ENCODE peak calls at places on chromosomes 11 and 22, in nine cellular contexts. V is esophagus muscularis mucosa; L is AG09309; C is fibroblast of lung; S is IMR-90; H is spleen; P is H7; O is naive thymus-derived CD4-positive, alpha-beta T cell; A is astrocyte of the cerebellum. X is an unnamed sample.

GRCh38 chr11:104944080-104944479 is 24.3 kb downstream of the CASP4 start:
- DNase-seq in V (no peak), L (no peak), C (no peak), S (peak; percentile 18), H (no peak), P (no peak), O (no peak), A (no peak), X (no peak)

GRCh38 chr11:10298342-10298741 is 4.3 kb upstream of the SBF2 start:
- DNase-seq in V (no peak), L (no peak), C (peak; percentile 88), S (peak; percentile 98), H (no peak), P (peak; percentile 17), O (no peak), A (peak; percentile 83), X (no peak)

GRCh38 chr11:130831506-130832385 is 84.5 kb downstream of the SNX19 start:
- DNase-seq in V (no peak), L (no peak), C (no peak), S (peak; percentile 22), H (no peak), P (peak; percentile 57), O (no peak), A (no peak), X (no peak)

GRCh38 chr22:30305519-30305905 is 16.2 kb upstream of the CASTOR1 start:
- DNase-seq in V (no peak), L (no peak), C (no peak), S (no peak), H (peak; percentile 91), P (no peak), O (peak; percentile 73), A (no peak), X (no peak)

GRCh38 chr11:721347-721912 is 15.4 kb downstream of the EPS8L2 start:
- DNase-seq in V (no peak), L (no peak), C (no peak), S (no peak), H (peak; percentile 76), P (peak; percentile 72), O (no peak), A (no peak), X (no peak)

GRCh38 chr22:50040717-50041116 is 17.4 kb downstream of the TTLL8 start:
- DNase-seq in V (no peak), L (no peak), C (no peak), S (no peak), H (peak; percentile 53), P (peak; percentile 29), O (no peak), A (no peak), X (no peak)

GRCh38 chr11:118081241-118081958 is 4.5 kb downstream of the TMPRSS4 start:
- DNase-seq in V (no peak), L (no peak), C (peak; percentile 9), S (no peak), H (no peak), P (no peak), O (no peak), A (no peak), X (no peak)

GRCh38 chr11:40306938-40307548 is 1152.4 kb downstream of the LRRC4C start:
- DNase-seq in V (no peak), L (no peak), C (peak; percentile 67), S (peak; percentile 63), H (no peak), P (peak; percentile 58), O (no peak), A (peak; percentile 28), X (no peak)

DNA sequence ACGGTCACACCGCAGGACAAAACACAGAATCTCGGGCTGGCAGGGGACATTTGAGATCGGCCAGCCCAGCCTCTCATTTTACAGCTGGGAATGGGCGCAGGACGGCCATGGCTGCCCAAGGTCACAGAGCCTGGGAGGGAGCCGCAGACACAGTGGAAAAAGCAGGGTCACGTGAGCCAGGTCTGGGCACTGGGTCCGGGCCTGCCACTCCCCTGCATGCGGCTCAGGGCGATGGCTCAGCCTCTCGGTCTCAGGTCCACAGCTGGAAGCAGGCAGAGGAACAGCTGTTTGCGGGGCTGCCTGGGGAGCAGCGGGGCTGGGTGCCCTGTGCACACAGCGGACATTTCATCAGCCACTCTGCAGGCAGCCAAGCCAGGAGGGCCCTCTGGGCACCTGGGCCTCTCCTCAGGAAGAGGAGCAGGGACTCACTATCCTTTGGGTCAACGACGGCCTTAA is 10.4 kb upstream of the PPARA start:
- DNase-seq in V (no peak), L (no peak), C (no peak), S (no peak), H (peak; percentile 67), P (no peak), O (no peak), A (no peak), X (no peak)
- H3K4me3 ChIP-seq in V (no peak overlapping the region), L (no peak overlapping the region), C (no peak overlapping the region), S (no peak overlapping the region), H (no peak overlapping the region), P (no peak overlapping the region), O (no peak overlapping the region), A (no peak overlapping the region), X (no peak overlapping the region)

GRCh38 chr11:17391493-17392355 is 3.3 kb upstream of the KCNJ11 start:
- DNase-seq in V (no peak), L (no peak), C (no peak), S (no peak), H (no peak), P (peak; percentile 16), O (no peak), A (no peak), X (no peak)

GRCh38 chr11:17387811-17388210 is 648 bp downstream of the KCNJ11 start:
- DNase-seq in V (no peak), L (no peak), C (no peak), S (no peak), H (peak; percentile 82), P (no peak), O (no peak), A (no peak), X (no peak)

GRCh38 chr11:17388609-17389204 is at the start of gene KCNJ11:
- DNase-seq in V (no peak), L (no peak), C (no peak), S (no peak), H (no peak), P (peak; percentile 88), O (no peak), A (no peak), X (no peak)

GRCh38 chr11:17389205-17389956 is 922 bp upstream of the KCNJ11 start:
- DNase-seq in V (no peak), L (no peak), C (peak; percentile 19), S (peak; percentile 11), H (peak; percentile 94), P (peak; percentile 99), O (peak; percentile 75), A (no peak), X (peak; percentile 66)

GRCh38 chr11:17389957-17390649 is 1.6 kb upstream of the KCNJ11 start:
- DNase-seq in V (no peak), L (no peak), C (no peak), S (no peak), H (peak; percentile 77), P (peak; percentile 50), O (no peak), A (no peak), X (no peak)
- H3K4me3 ChIP-seq in V (peak overlapping the region; percentile 62), L (no peak overlapping the region), C (no peak overlapping the region), S (no peak overlapping the region), H (no peak overlapping the region), P (peak overlapping the region; percentile 50), O (peak overlapping the region; percentile 62), A (no peak overlapping the region), X (no peak overlapping the region)

GRCh38 chr11:19836666-19837065 is 124.0 kb downstream of the NAV2 start:
- DNase-seq in V (no peak), L (no peak), C (no peak), S (no peak), H (no peak), P (no peak), O (no peak), A (no peak), X (no peak)

GRCh38 chr11:19834761-19835160 is 122.1 kb downstream of the NAV2 start:
- DNase-seq in V (no peak), L (no peak), C (no peak), S (peak; percentile 17), H (no peak), P (no peak), O (no peak), A (no peak), X (no peak)

GRCh38 chr11:19829109-19829790 is 116.6 kb downstream of the NAV2 start:
- DNase-seq in V (no peak), L (no peak), C (no peak), S (no peak), H (no peak), P (peak; percentile 16), O (no peak), A (no peak), X (no peak)

GRCh38 chr11:19832166-19832750 is 119.6 kb downstream of the NAV2 start:
- DNase-seq in V (no peak), L (no peak), C (no peak), S (no peak), H (no peak), P (no peak), O (no peak), A (no peak), X (no peak)

GRCh38 chr11:19832901-19833300 is 120.3 kb downstream of the NAV2 start:
- DNase-seq in V (no peak), L (no peak), C (no peak), S (no peak), H (no peak), P (no peak), O (no peak), A (no peak), X (no peak)
- H3K4me3 ChIP-seq in V (no peak overlapping the region), L (no peak overlapping the region), C (no peak overlapping the region), S (no peak overlapping the region), H (no peak overlapping the region), P (no peak overlapping the region), O (no peak overlapping the region), A (no peak overlapping the region), X (no peak overlapping the region)

GRCh38 chr11:69703711-69704507 is at the start of gene FGF19:
- DNase-seq in V (no peak), L (no peak), C (no peak), S (no peak), H (peak; percentile 72), P (peak; percentile 94), O (no peak), A (no peak), X (no peak)

GRCh38 chr11:69705246-69705856 is 1.5 kb upstream of the FGF19 start:
- DNase-seq in V (no peak), L (no peak), C (no peak), S (no peak), H (no peak), P (peak; percentile 63), O (no peak), A (no peak), X (no peak)

GRCh38 chr11:69707156-69707555 is 3.3 kb upstream of the FGF19 start:
- DNase-seq in V (no peak), L (no peak), C (no peak), S (no peak), H (no peak), P (peak; percentile 75), O (no peak), A (no peak), X (no peak)

GRCh38 chr11:69704508-69705245 is 855 bp upstream of the FGF19 start:
- DNase-seq in V (no peak), L (no peak), C (no peak), S (no peak), H (peak; percentile 48), P (peak; percentile 96), O (no peak), A (no peak), X (no peak)

DNA sequence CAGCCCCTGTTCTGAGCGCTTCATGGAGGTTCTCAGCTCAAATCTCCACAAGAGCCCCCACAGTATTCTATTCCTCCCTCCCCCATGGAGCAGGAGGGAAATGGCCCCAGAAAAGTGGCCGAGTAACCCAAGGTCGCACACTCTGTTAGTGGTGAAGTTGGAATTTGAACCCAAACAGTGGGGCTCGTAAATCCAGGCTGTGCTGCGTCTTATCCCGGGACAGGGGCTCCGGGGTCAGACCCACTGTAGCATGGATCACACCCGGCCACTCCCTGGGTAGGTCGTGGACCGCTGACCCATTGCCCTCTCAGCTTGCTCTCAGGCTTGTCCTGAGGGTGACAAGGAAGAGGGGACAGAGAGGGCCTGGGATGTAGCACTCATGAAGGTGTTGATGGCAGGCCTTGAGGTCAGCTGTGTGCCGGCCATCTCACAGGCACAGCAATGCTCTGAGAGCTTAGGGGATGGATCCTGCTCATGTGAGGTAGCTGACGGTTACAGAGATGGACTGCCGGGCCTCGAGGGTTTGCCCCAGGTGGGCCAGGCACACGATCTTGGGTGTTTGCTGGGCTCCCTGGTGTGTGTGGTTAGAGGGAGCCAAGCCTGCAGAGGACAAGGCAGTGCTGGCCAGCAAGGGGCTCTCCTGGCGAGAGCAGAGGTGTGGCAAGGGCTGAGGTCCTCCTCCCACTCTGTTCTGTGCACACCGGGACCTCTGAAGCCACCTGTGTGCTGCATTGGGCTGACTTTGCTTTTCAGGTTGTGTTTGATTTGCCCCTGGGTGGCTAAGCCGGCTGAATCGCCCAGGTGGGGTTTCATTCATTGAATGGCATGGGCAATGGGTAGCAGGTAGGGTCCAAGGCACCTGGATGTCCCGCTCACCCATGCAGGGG is 2.3 kb upstream of the FGF19 start:
- DNase-seq in V (no peak), L (no peak), C (no peak), S (no peak), H (peak; percentile 60), P (peak; percentile 51), O (no peak), A (no peak), X (no peak)
- H3K4me3 ChIP-seq in V (no peak overlapping the region), L (no peak overlapping the region), C (no peak overlapping the region), S (no peak overlapping the region), H (no peak overlapping the region), P (no peak overlapping the region), O (no peak overlapping the region), A (no peak overlapping the region), X (no peak overlapping the region)